ENCODE peak calls at places on chromosomes 5 and 9, in six cellular contexts. R is cardiac muscle cell, K is lower lobe of right lung, X is heart right ventricle, F is BE2C, P is hepatocyte. Y is an unnamed sample. For H3K4me1 and H3K27me3, the result is how much of the 10 kb centered on the place peaks cover.

GRCh38 chr5:38417658-38418017 is 138.8 kb downstream of the LIFR start:
- DNase-seq in X (no peak), F (no peak), R (no peak), P (no peak), K (no peak), Y (no peak)

GRCh38 chr5:28576022-28576421 is 1537.6 kb upstream of the CDH9 start:
- DNase-seq in F (no peak), X (no peak), R (peak), K (no peak), P (peak), Y (no peak)

GRCh38 chr9:87707805-87708500 is 18.0 kb upstream of the CTSL start:
- DNase-seq in X (no peak), R (no peak), K (no peak), P (no peak), F (no peak), Y (no peak)

GRCh38 chr5:38830521-38831051 is 15.2 kb upstream of the OSMR start:
- DNase-seq in K (no peak), X (no peak), R (no peak), F (no peak), P (no peak), Y (no peak)

GRCh38 chr5:79508354-79508753 is 5.6 kb downstream of the HOMER1 start:
- DNase-seq in X (no peak), F (no peak), K (no peak), R (no peak), P (no peak), Y (no peak)

GRCh38 chr5:67827521-67827920 is 388.0 kb upstream of the PIK3R1 start:
- DNase-seq in P (no peak), F (no peak), R (no peak), X (no peak), K (no peak), Y (no peak)

GRCh38 chr5:121982089-121982488 is 20.3 kb downstream of the SRFBP1 start:
- DNase-seq in X (no peak), P (no peak), F (no peak), R (no peak), K (no peak), Y (no peak)

GRCh38 chr5:32482193-32482592 is 37.7 kb upstream of the ZFR start:
- DNase-seq in R (no peak), F (no peak), P (no peak), X (no peak), K (no peak), Y (peak)

GRCh38 chr9:18666348-18666747 is 192.4 kb downstream of the ADAMTSL1 start:
- DNase-seq in R (no peak), X (no peak), F (no peak), K (no peak), P (no peak), Y (no peak)

GRCh38 chr9:121735065-121735791 is 83.8 kb downstream of the DAB2IP start:
- DNase-seq in R (peak), K (no peak), P (peak), X (no peak), F (peak), Y (peak)

GRCh38 chr9:110996436-110997224 is 41.6 kb downstream of the LPAR1 start:
- DNase-seq in K (no peak), R (no peak), F (no peak), P (peak), X (no peak), Y (no peak)

GRCh38 chr5:134436523-134437339 is 25.1 kb upstream of the CDKN2AIPNL start:
- DNase-seq in F (no peak), K (peak), P (peak), R (peak), X (peak), Y (peak)

GRCh38 chr5:76790632-76791290 is 28.1 kb upstream of the F2RL1 start:
- DNase-seq in R (no peak), P (peak), X (no peak), F (no peak), K (no peak), Y (peak)

GRCh38 chr5:123813251-123813650 is 301.3 kb downstream of the CSNK1G3 start:
- DNase-seq in F (no peak), P (no peak), K (no peak), X (no peak), R (no peak), Y (no peak)

GRCh38 chr5:111299067-111299481 is 74.9 kb downstream of the CAMK4 start:
- DNase-seq in R (no peak), K (no peak), X (no peak), F (peak), P (no peak), Y (no peak)

GRCh38 chr9:108022246-108022935 is 532.8 kb upstream of the KLF4 start:
- DNase-seq in P (no peak), K (no peak), F (no peak), R (no peak), X (no peak), Y (no peak)

GRCh38 chr5:150488519-150489357 is 19.2 kb upstream of the NDST1 start:
- DNase-seq in R (no peak), F (peak), K (peak), P (no peak), X (peak), Y (no peak)

GRCh38 chr9:133116346-133117231 is 4.5 kb downstream of the RALGDS start:
- DNase-seq in K (peak), F (peak), P (no peak), X (peak), R (no peak), Y (no peak)

GRCh38 chr5:77852514-77853352 is 76.6 kb upstream of the TBCA start:
- DNase-seq in P (peak), X (peak), K (no peak), F (peak), R (peak), Y (no peak)

GRCh38 chr5:139651863-139652787 is 4.0 kb downstream of the CXXC5 start:
- DNase-seq in X (peak), F (peak), R (peak), K (peak), P (peak), Y (no peak)
- H3K4me1 ChIP-seq in X (half or more), F (under half), R (half or more), K (half or more), P (half or more), Y (half or more)

GRCh38 chr5:96244696-96245095 is 188.4 kb downstream of the PCSK1 start:
- DNase-seq in K (no peak), P (no peak), F (no peak), R (no peak), X (no peak), Y (no peak)

GRCh38 chr5:96247097-96247675 is 185.9 kb downstream of the PCSK1 start:
- DNase-seq in P (no peak), X (no peak), R (peak), F (peak), K (no peak), Y (no peak)

GRCh38 chr5:96245401-96246091 is 187.5 kb downstream of the PCSK1 start:
- DNase-seq in P (peak), F (no peak), K (no peak), X (no peak), R (no peak), Y (peak)

GRCh38 chr5:96248152-96248551 is 184.9 kb downstream of the PCSK1 start:
- DNase-seq in F (no peak), K (no peak), X (no peak), R (peak), P (no peak), Y (no peak)

DNA sequence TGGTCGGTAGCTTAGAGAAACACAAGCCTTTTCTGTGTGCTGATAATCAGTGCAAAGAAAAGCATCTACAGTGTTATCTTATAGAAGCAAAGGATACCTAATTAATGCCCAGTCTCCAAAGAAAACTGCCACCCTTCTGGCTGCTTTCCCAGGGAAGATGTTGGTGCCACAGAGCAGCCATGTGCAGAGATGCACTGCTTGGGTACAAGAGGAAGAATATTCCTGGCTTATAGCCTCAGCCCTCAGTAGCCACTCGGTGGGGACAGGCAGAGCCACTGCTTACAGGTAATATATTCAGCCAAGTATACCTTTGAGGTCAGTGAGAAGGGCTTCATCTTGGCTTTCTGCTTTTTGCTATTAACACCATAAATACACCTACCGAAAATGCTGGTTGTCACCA is 185.3 kb downstream of the PCSK1 start:
- DNase-seq in R (no peak), P (no peak), K (no peak), F (no peak), X (no peak), Y (no peak)
- H3K27me3 ChIP-seq in R (under half), P (under half), K (under half), F (under half), X (under half), Y (under half)

GRCh38 chr5:146794326-146795029 is 84.1 kb downstream of the PPP2R2B start:
- DNase-seq in P (no peak), R (no peak), K (no peak), F (no peak), X (no peak), Y (no peak)
- H3K4me1 ChIP-seq in P (under half), R (under half), K (under half), F (under half), X (under half), Y (under half)

GRCh38 chr5:2169417-2169787 is 286.7 kb upstream of the IRX4 start:
- DNase-seq in K (no peak), F (no peak), X (no peak), R (no peak), P (no peak), Y (no peak)
- H3K27me3 ChIP-seq in K (under half), F (under half), X (under half), R (under half), P (under half), Y (under half)

GRCh38 chr5:119353686-119354366 is 2.0 kb upstream of the TNFAIP8 start:
- DNase-seq in F (no peak), P (no peak), X (no peak), R (no peak), K (no peak), Y (no peak)
- H3K4me1 ChIP-seq in F (under half), P (under half), X (under half), R (under half), K (under half), Y (under half)

GRCh38 chr5:170169996-170170395 is 62.8 kb upstream of the C5orf58 start:
- DNase-seq in R (no peak), K (no peak), F (no peak), P (no peak), X (no peak), Y (no peak)
- H3K27me3 ChIP-seq in R (under half), K (under half), F (under half), P (under half), X (under half), Y (under half)

Y was measured in Caco-2.